ENCODE peak calls at places on chromosomes 2 and 18, in seven cellular contexts. One of them, this sample, is unnamed.

GRCh38 chr18:60070631-60071030 is 170.8 kb downstream of the PMAIP1 start:
- DNase-seq in B cell: no peak
- DNase-seq in non-pigmented ciliary epithelial cell: no peak
- DNase-seq in skeletal muscle cell: no peak
- DNase-seq in stimulated activated effector memory CD8-positive, alpha-beta T cell treated with anti-CD3 and anti-CD28 coated beads, Interleukin-12 subunit alpha, Interleukin-12 subunit beta, amount 100 ng/mL, for 72 hours: no peak
- DNase-seq in GM04503: no peak
- DNase-seq in HL-60: no peak
- DNase-seq in this sample: no peak

GRCh38 chr2:199085201-199085750 is 372.5 kb downstream of the SATB2 start:
- DNase-seq in B cell: no peak
- DNase-seq in non-pigmented ciliary epithelial cell: no peak
- DNase-seq in skeletal muscle cell: no peak
- DNase-seq in stimulated activated effector memory CD8-positive, alpha-beta T cell treated with anti-CD3 and anti-CD28 coated beads, Interleukin-12 subunit alpha, Interleukin-12 subunit beta, amount 100 ng/mL, for 72 hours: no peak
- DNase-seq in GM04503: peak; percentile 11
- DNase-seq in HL-60: no peak
- DNase-seq in this sample: no peak

GRCh38 chr2:222440670-222441422 is 16.5 kb downstream of the SGPP2 start:
- DNase-seq in B cell: no peak
- DNase-seq in non-pigmented ciliary epithelial cell: no peak
- DNase-seq in skeletal muscle cell: peak; percentile 63
- DNase-seq in stimulated activated effector memory CD8-positive, alpha-beta T cell treated with anti-CD3 and anti-CD28 coated beads, Interleukin-12 subunit alpha, Interleukin-12 subunit beta, amount 100 ng/mL, for 72 hours: no peak
- DNase-seq in GM04503: peak; percentile 66
- DNase-seq in HL-60: no peak
- DNase-seq in this sample: no peak

GRCh38 chr18:80245781-80246655 is 1.3 kb downstream of the PARD6G start:
- DNase-seq in B cell: no peak
- DNase-seq in non-pigmented ciliary epithelial cell: no peak
- DNase-seq in skeletal muscle cell: no peak
- DNase-seq in stimulated activated effector memory CD8-positive, alpha-beta T cell treated with anti-CD3 and anti-CD28 coated beads, Interleukin-12 subunit alpha, Interleukin-12 subunit beta, amount 100 ng/mL, for 72 hours: peak; percentile 48
- DNase-seq in GM04503: no peak
- DNase-seq in HL-60: no peak
- DNase-seq in this sample: no peak

GRCh38 chr18:22604390-22604985 is 186.8 kb upstream of the CTAGE1 start:
- DNase-seq in B cell: no peak
- DNase-seq in non-pigmented ciliary epithelial cell: no peak
- DNase-seq in skeletal muscle cell: no peak
- DNase-seq in stimulated activated effector memory CD8-positive, alpha-beta T cell treated with anti-CD3 and anti-CD28 coated beads, Interleukin-12 subunit alpha, Interleukin-12 subunit beta, amount 100 ng/mL, for 72 hours: no peak
- DNase-seq in GM04503: no peak
- DNase-seq in HL-60: no peak
- DNase-seq in this sample: no peak

GRCh38 chr18:56841836-56842235 is 190.7 kb downstream of the WDR7 start:
- DNase-seq in B cell: no peak
- DNase-seq in non-pigmented ciliary epithelial cell: no peak
- DNase-seq in skeletal muscle cell: no peak
- DNase-seq in stimulated activated effector memory CD8-positive, alpha-beta T cell treated with anti-CD3 and anti-CD28 coated beads, Interleukin-12 subunit alpha, Interleukin-12 subunit beta, amount 100 ng/mL, for 72 hours: no peak
- DNase-seq in GM04503: no peak
- DNase-seq in HL-60: no peak
- DNase-seq in this sample: no peak

GRCh38 chr18:59570101-59570875 is 126.9 kb downstream of the CCBE1 start:
- DNase-seq in B cell: no peak
- DNase-seq in non-pigmented ciliary epithelial cell: no peak
- DNase-seq in skeletal muscle cell: no peak
- DNase-seq in stimulated activated effector memory CD8-positive, alpha-beta T cell treated with anti-CD3 and anti-CD28 coated beads, Interleukin-12 subunit alpha, Interleukin-12 subunit beta, amount 100 ng/mL, for 72 hours: no peak
- DNase-seq in GM04503: no peak
- DNase-seq in HL-60: no peak
- DNase-seq in this sample: no peak

GRCh38 chr18:3604260-3604625 is 154.3 kb downstream of the TGIF1 start:
- DNase-seq in B cell: no peak
- DNase-seq in non-pigmented ciliary epithelial cell: no peak
- DNase-seq in skeletal muscle cell: no peak
- DNase-seq in stimulated activated effector memory CD8-positive, alpha-beta T cell treated with anti-CD3 and anti-CD28 coated beads, Interleukin-12 subunit alpha, Interleukin-12 subunit beta, amount 100 ng/mL, for 72 hours: no peak
- DNase-seq in GM04503: no peak
- DNase-seq in HL-60: no peak
- DNase-seq in this sample: no peak

GRCh38 chr2:74850816-74851566 is 17.1 kb downstream of the HK2 start:
- DNase-seq in B cell: no peak
- DNase-seq in non-pigmented ciliary epithelial cell: no peak
- DNase-seq in skeletal muscle cell: no peak
- DNase-seq in stimulated activated effector memory CD8-positive, alpha-beta T cell treated with anti-CD3 and anti-CD28 coated beads, Interleukin-12 subunit alpha, Interleukin-12 subunit beta, amount 100 ng/mL, for 72 hours: no peak
- DNase-seq in GM04503: no peak
- DNase-seq in HL-60: no peak
- DNase-seq in this sample: no peak

This sample was measured in GM18507.